ENCODE peak calls at places on chromosomes 12 and 14, in ten cellular contexts. One of them, this sample, is unnamed.

GRCh38 chr12:69435644-69436043 is 34.5 kb upstream of the FRS2 start:
- DNase-seq in T-helper 9 cell: no peak
- DNase-seq in AG09309: peak; percentile 21
- DNase-seq in cardiac fibroblast: peak; percentile 29
- DNase-seq in T follicular helper cell: no peak
- DNase-seq in AG10803: peak; percentile 36
- DNase-seq in posterior cingulate gyrus: no peak
- DNase-seq in SIG-M5: no peak
- DNase-seq in activated CD8-positive, alpha-beta memory T cell treated with anti-CD3 and anti-CD28 coated beads, Interleukin-2, amount 50 U/mL, for 4 hours: no peak
- DNase-seq in tibial nerve: no peak
- DNase-seq in this sample: no peak

GRCh38 chr12:57575771-57576612 is 15.0 kb upstream of the PIP4K2C start:
- DNase-seq in tibial nerve: no peak
- DNase-seq in AG09309: no peak
- DNase-seq in T-helper 9 cell: no peak
- DNase-seq in AG10803: no peak
- DNase-seq in cardiac fibroblast: no peak
- DNase-seq in activated CD8-positive, alpha-beta memory T cell treated with anti-CD3 and anti-CD28 coated beads, Interleukin-2, amount 50 U/mL, for 4 hours: no peak
- DNase-seq in T follicular helper cell: no peak
- DNase-seq in SIG-M5: no peak
- DNase-seq in posterior cingulate gyrus: no peak
- DNase-seq in this sample: no peak

GRCh38 chr14:36477266-36477665 is 42.8 kb downstream of the NKX2-1 start:
- DNase-seq in SIG-M5: no peak
- DNase-seq in tibial nerve: no peak
- DNase-seq in cardiac fibroblast: no peak
- DNase-seq in activated CD8-positive, alpha-beta memory T cell treated with anti-CD3 and anti-CD28 coated beads, Interleukin-2, amount 50 U/mL, for 4 hours: no peak
- DNase-seq in posterior cingulate gyrus: no peak
- DNase-seq in T-helper 9 cell: no peak
- DNase-seq in AG09309: no peak
- DNase-seq in T follicular helper cell: no peak
- DNase-seq in AG10803: no peak
- DNase-seq in this sample: no peak

GRCh38 chr14:31543969-31544799 is 17.0 kb upstream of the NUBPL start:
- DNase-seq in activated CD8-positive, alpha-beta memory T cell treated with anti-CD3 and anti-CD28 coated beads, Interleukin-2, amount 50 U/mL, for 4 hours: no peak
- DNase-seq in SIG-M5: no peak
- DNase-seq in tibial nerve: no peak
- DNase-seq in T-helper 9 cell: no peak
- DNase-seq in AG10803: no peak
- DNase-seq in T follicular helper cell: no peak
- DNase-seq in AG09309: no peak
- DNase-seq in cardiac fibroblast: peak; percentile 32
- DNase-seq in posterior cingulate gyrus: no peak
- DNase-seq in this sample: no peak

GRCh38 chr12:20024194-20024593 is 344.1 kb upstream of the PDE3A start:
- DNase-seq in posterior cingulate gyrus: no peak
- DNase-seq in T-helper 9 cell: no peak
- DNase-seq in cardiac fibroblast: peak; percentile 67
- DNase-seq in tibial nerve: peak; percentile 28
- DNase-seq in T follicular helper cell: no peak
- DNase-seq in AG09309: peak; percentile 39
- DNase-seq in activated CD8-positive, alpha-beta memory T cell treated with anti-CD3 and anti-CD28 coated beads, Interleukin-2, amount 50 U/mL, for 4 hours: no peak
- DNase-seq in AG10803: peak; percentile 59
- DNase-seq in SIG-M5: no peak
- DNase-seq in this sample: no peak

GRCh38 chr12:128661216-128661550 is 162.6 kb downstream of the SLC15A4 start:
- DNase-seq in T follicular helper cell: no peak
- DNase-seq in tibial nerve: no peak
- DNase-seq in AG10803: no peak
- DNase-seq in activated CD8-positive, alpha-beta memory T cell treated with anti-CD3 and anti-CD28 coated beads, Interleukin-2, amount 50 U/mL, for 4 hours: no peak
- DNase-seq in SIG-M5: no peak
- DNase-seq in posterior cingulate gyrus: no peak
- DNase-seq in AG09309: no peak
- DNase-seq in cardiac fibroblast: no peak
- DNase-seq in T-helper 9 cell: no peak
- DNase-seq in this sample: no peak

GRCh38 chr12:100823988-100824387 is 29.4 kb downstream of the ANO4 start:
- DNase-seq in T-helper 9 cell: no peak
- DNase-seq in activated CD8-positive, alpha-beta memory T cell treated with anti-CD3 and anti-CD28 coated beads, Interleukin-2, amount 50 U/mL, for 4 hours: no peak
- DNase-seq in posterior cingulate gyrus: no peak
- DNase-seq in tibial nerve: no peak
- DNase-seq in T follicular helper cell: no peak
- DNase-seq in AG09309: no peak
- DNase-seq in SIG-M5: no peak
- DNase-seq in AG10803: peak; percentile 49
- DNase-seq in cardiac fibroblast: peak; percentile 37
- DNase-seq in this sample: no peak

GRCh38 chr12:74598819-74599218 is 61.2 kb downstream of the ATXN7L3B start:
- DNase-seq in SIG-M5: no peak
- DNase-seq in T follicular helper cell: no peak
- DNase-seq in cardiac fibroblast: peak; percentile 1
- DNase-seq in AG09309: no peak
- DNase-seq in AG10803: no peak
- DNase-seq in T-helper 9 cell: no peak
- DNase-seq in activated CD8-positive, alpha-beta memory T cell treated with anti-CD3 and anti-CD28 coated beads, Interleukin-2, amount 50 U/mL, for 4 hours: no peak
- DNase-seq in tibial nerve: no peak
- DNase-seq in posterior cingulate gyrus: no peak
- DNase-seq in this sample: no peak

GRCh38 chr12:56631790-56632700 is 1.9 kb upstream of the BAZ2A start:
- DNase-seq in T follicular helper cell: no peak
- DNase-seq in SIG-M5: no peak
- DNase-seq in activated CD8-positive, alpha-beta memory T cell treated with anti-CD3 and anti-CD28 coated beads, Interleukin-2, amount 50 U/mL, for 4 hours: peak; percentile 71
- DNase-seq in tibial nerve: peak; percentile 64
- DNase-seq in cardiac fibroblast: peak; percentile 22
- DNase-seq in T-helper 9 cell: peak; percentile 37
- DNase-seq in AG09309: no peak
- DNase-seq in AG10803: no peak
- DNase-seq in posterior cingulate gyrus: peak; percentile 43
- DNase-seq in this sample: peak; percentile 78

GRCh38 chr14:61406670-61407069 is 85.3 kb downstream of the PRKCH start:
- DNase-seq in T follicular helper cell: no peak
- DNase-seq in SIG-M5: no peak
- DNase-seq in AG09309: no peak
- DNase-seq in cardiac fibroblast: no peak
- DNase-seq in T-helper 9 cell: no peak
- DNase-seq in AG10803: no peak
- DNase-seq in posterior cingulate gyrus: no peak
- DNase-seq in activated CD8-positive, alpha-beta memory T cell treated with anti-CD3 and anti-CD28 coated beads, Interleukin-2, amount 50 U/mL, for 4 hours: no peak
- DNase-seq in tibial nerve: no peak
- DNase-seq in this sample: no peak

GRCh38 chr12:5758347-5758746 is 186.7 kb downstream of the ANO2 start:
- DNase-seq in cardiac fibroblast: no peak
- DNase-seq in T-helper 9 cell: no peak
- DNase-seq in tibial nerve: no peak
- DNase-seq in posterior cingulate gyrus: no peak
- DNase-seq in SIG-M5: no peak
- DNase-seq in T follicular helper cell: no peak
- DNase-seq in AG09309: no peak
- DNase-seq in activated CD8-positive, alpha-beta memory T cell treated with anti-CD3 and anti-CD28 coated beads, Interleukin-2, amount 50 U/mL, for 4 hours: no peak
- DNase-seq in AG10803: no peak
- DNase-seq in this sample: no peak

GRCh38 chr14:102258136-102258535 is 46.8 kb downstream of the MOK start:
- DNase-seq in AG09309: no peak
- DNase-seq in T-helper 9 cell: no peak
- DNase-seq in cardiac fibroblast: no peak
- DNase-seq in posterior cingulate gyrus: no peak
- DNase-seq in AG10803: no peak
- DNase-seq in tibial nerve: no peak
- DNase-seq in activated CD8-positive, alpha-beta memory T cell treated with anti-CD3 and anti-CD28 coated beads, Interleukin-2, amount 50 U/mL, for 4 hours: no peak
- DNase-seq in SIG-M5: no peak
- DNase-seq in T follicular helper cell: no peak
- DNase-seq in this sample: no peak

GRCh38 chr12:49990269-49990668 is 17.5 kb downstream of the AQP6 start:
- DNase-seq in cardiac fibroblast: peak; percentile 66
- DNase-seq in AG10803: peak; percentile 30
- DNase-seq in T-helper 9 cell: no peak
- DNase-seq in activated CD8-positive, alpha-beta memory T cell treated with anti-CD3 and anti-CD28 coated beads, Interleukin-2, amount 50 U/mL, for 4 hours: no peak
- DNase-seq in posterior cingulate gyrus: no peak
- DNase-seq in tibial nerve: no peak
- DNase-seq in AG09309: peak; percentile 37
- DNase-seq in T follicular helper cell: no peak
- DNase-seq in SIG-M5: no peak
- DNase-seq in this sample: no peak

GRCh38 chr12:132571598-132571997 is 38.8 kb downstream of the LRCOL1 start:
- DNase-seq in AG09309: no peak
- DNase-seq in AG10803: no peak
- DNase-seq in tibial nerve: no peak
- DNase-seq in T-helper 9 cell: no peak
- DNase-seq in activated CD8-positive, alpha-beta memory T cell treated with anti-CD3 and anti-CD28 coated beads, Interleukin-2, amount 50 U/mL, for 4 hours: no peak
- DNase-seq in T follicular helper cell: no peak
- DNase-seq in posterior cingulate gyrus: no peak
- DNase-seq in SIG-M5: no peak
- DNase-seq in cardiac fibroblast: no peak
- DNase-seq in this sample: no peak

GRCh38 chr12:112466835-112467234 is 48.1 kb downstream of the PTPN11 start:
- DNase-seq in tibial nerve: no peak
- DNase-seq in AG10803: no peak
- DNase-seq in activated CD8-positive, alpha-beta memory T cell treated with anti-CD3 and anti-CD28 coated beads, Interleukin-2, amount 50 U/mL, for 4 hours: no peak
- DNase-seq in T follicular helper cell: no peak
- DNase-seq in cardiac fibroblast: no peak
- DNase-seq in AG09309: no peak
- DNase-seq in SIG-M5: no peak
- DNase-seq in T-helper 9 cell: no peak
- DNase-seq in posterior cingulate gyrus: no peak
- DNase-seq in this sample: no peak

GRCh38 chr12:10672231-10672868 is 1.5 kb downstream of the STYK1 start:
- DNase-seq in posterior cingulate gyrus: no peak
- DNase-seq in AG10803: no peak
- DNase-seq in AG09309: no peak
- DNase-seq in T follicular helper cell: no peak
- DNase-seq in T-helper 9 cell: no peak
- DNase-seq in SIG-M5: no peak
- DNase-seq in cardiac fibroblast: no peak
- DNase-seq in tibial nerve: no peak
- DNase-seq in activated CD8-positive, alpha-beta memory T cell treated with anti-CD3 and anti-CD28 coated beads, Interleukin-2, amount 50 U/mL, for 4 hours: peak; percentile 30
- DNase-seq in this sample: no peak

GRCh38 chr14:55794655-55795583 is 214.9 kb downstream of the KTN1 start:
- DNase-seq in SIG-M5: no peak
- DNase-seq in activated CD8-positive, alpha-beta memory T cell treated with anti-CD3 and anti-CD28 coated beads, Interleukin-2, amount 50 U/mL, for 4 hours: no peak
- DNase-seq in AG10803: no peak
- DNase-seq in posterior cingulate gyrus: no peak
- DNase-seq in AG09309: no peak
- DNase-seq in cardiac fibroblast: peak; percentile 74
- DNase-seq in T-helper 9 cell: no peak
- DNase-seq in T follicular helper cell: no peak
- DNase-seq in tibial nerve: no peak
- DNase-seq in this sample: peak; percentile 30

GRCh38 chr12:13101854-13102375 is 1.6 kb downstream of the GSG1 start:
- DNase-seq in AG10803: no peak
- DNase-seq in posterior cingulate gyrus: no peak
- DNase-seq in T follicular helper cell: no peak
- DNase-seq in tibial nerve: no peak
- DNase-seq in activated CD8-positive, alpha-beta memory T cell treated with anti-CD3 and anti-CD28 coated beads, Interleukin-2, amount 50 U/mL, for 4 hours: no peak
- DNase-seq in SIG-M5: no peak
- DNase-seq in T-helper 9 cell: no peak
- DNase-seq in cardiac fibroblast: peak; percentile 66
- DNase-seq in AG09309: no peak
- DNase-seq in this sample: no peak

GRCh38 chr12:125451408-125451807 is 386.2 kb downstream of the AACS start:
- DNase-seq in T follicular helper cell: no peak
- DNase-seq in cardiac fibroblast: no peak
- DNase-seq in T-helper 9 cell: no peak
- DNase-seq in activated CD8-positive, alpha-beta memory T cell treated with anti-CD3 and anti-CD28 coated beads, Interleukin-2, amount 50 U/mL, for 4 hours: no peak
- DNase-seq in AG10803: no peak
- DNase-seq in posterior cingulate gyrus: no peak
- DNase-seq in tibial nerve: no peak
- DNase-seq in AG09309: no peak
- DNase-seq in SIG-M5: no peak
- DNase-seq in this sample: no peak

GRCh38 chr12:66331016-66331415 is 28.7 kb downstream of the HELB start:
- DNase-seq in T follicular helper cell: no peak
- DNase-seq in posterior cingulate gyrus: no peak
- DNase-seq in SIG-M5: no peak
- DNase-seq in AG10803: no peak
- DNase-seq in cardiac fibroblast: no peak
- DNase-seq in AG09309: no peak
- DNase-seq in T-helper 9 cell: no peak
- DNase-seq in tibial nerve: no peak
- DNase-seq in activated CD8-positive, alpha-beta memory T cell treated with anti-CD3 and anti-CD28 coated beads, Interleukin-2, amount 50 U/mL, for 4 hours: no peak
- DNase-seq in this sample: no peak

GRCh38 chr14:102295301-102295700 is 9.7 kb downstream of the MOK start:
- DNase-seq in tibial nerve: no peak
- DNase-seq in T follicular helper cell: no peak
- DNase-seq in T-helper 9 cell: no peak
- DNase-seq in posterior cingulate gyrus: no peak
- DNase-seq in AG09309: no peak
- DNase-seq in AG10803: peak; percentile 45
- DNase-seq in SIG-M5: no peak
- DNase-seq in cardiac fibroblast: peak; percentile 59
- DNase-seq in activated CD8-positive, alpha-beta memory T cell treated with anti-CD3 and anti-CD28 coated beads, Interleukin-2, amount 50 U/mL, for 4 hours: no peak
- DNase-seq in this sample: no peak

GRCh38 chr12:132222096-132222807 is 78.0 kb downstream of the NOC4L start:
- DNase-seq in activated CD8-positive, alpha-beta memory T cell treated with anti-CD3 and anti-CD28 coated beads, Interleukin-2, amount 50 U/mL, for 4 hours: peak; percentile 36
- DNase-seq in tibial nerve: no peak
- DNase-seq in SIG-M5: peak; percentile 25
- DNase-seq in AG10803: peak; percentile 66
- DNase-seq in posterior cingulate gyrus: no peak
- DNase-seq in T follicular helper cell: peak; percentile 30
- DNase-seq in cardiac fibroblast: peak; percentile 18
- DNase-seq in T-helper 9 cell: peak; percentile 18
- DNase-seq in AG09309: no peak
- DNase-seq in this sample: peak; percentile 40

GRCh38 chr12:22066235-22066765 is 20.3 kb downstream of the CMAS start:
- DNase-seq in posterior cingulate gyrus: no peak
- DNase-seq in SIG-M5: no peak
- DNase-seq in cardiac fibroblast: no peak
- DNase-seq in tibial nerve: no peak
- DNase-seq in T follicular helper cell: no peak
- DNase-seq in AG10803: no peak
- DNase-seq in AG09309: no peak
- DNase-seq in activated CD8-positive, alpha-beta memory T cell treated with anti-CD3 and anti-CD28 coated beads, Interleukin-2, amount 50 U/mL, for 4 hours: no peak
- DNase-seq in T-helper 9 cell: no peak
- DNase-seq in this sample: no peak

GRCh38 chr12:84826925-84827324 is 85.7 kb downstream of the SLC6A15 start:
- DNase-seq in AG09309: no peak
- DNase-seq in posterior cingulate gyrus: no peak
- DNase-seq in T follicular helper cell: no peak
- DNase-seq in AG10803: no peak
- DNase-seq in tibial nerve: no peak
- DNase-seq in cardiac fibroblast: no peak
- DNase-seq in SIG-M5: no peak
- DNase-seq in activated CD8-positive, alpha-beta memory T cell treated with anti-CD3 and anti-CD28 coated beads, Interleukin-2, amount 50 U/mL, for 4 hours: no peak
- DNase-seq in T-helper 9 cell: no peak
- DNase-seq in this sample: no peak

GRCh38 chr12:28057856-28058615 is 85.5 kb upstream of the PTHLH start:
- DNase-seq in posterior cingulate gyrus: no peak
- DNase-seq in cardiac fibroblast: peak; percentile 58
- DNase-seq in AG09309: peak; percentile 68
- DNase-seq in T follicular helper cell: no peak
- DNase-seq in AG10803: no peak
- DNase-seq in T-helper 9 cell: no peak
- DNase-seq in tibial nerve: no peak
- DNase-seq in SIG-M5: no peak
- DNase-seq in activated CD8-positive, alpha-beta memory T cell treated with anti-CD3 and anti-CD28 coated beads, Interleukin-2, amount 50 U/mL, for 4 hours: no peak
- DNase-seq in this sample: no peak

GRCh38 chr12:86600664-86601231 is 344.6 kb upstream of the MGAT4C start:
- DNase-seq in T follicular helper cell: no peak
- DNase-seq in SIG-M5: no peak
- DNase-seq in activated CD8-positive, alpha-beta memory T cell treated with anti-CD3 and anti-CD28 coated beads, Interleukin-2, amount 50 U/mL, for 4 hours: peak; percentile 11
- DNase-seq in AG10803: no peak
- DNase-seq in AG09309: no peak
- DNase-seq in T-helper 9 cell: no peak
- DNase-seq in posterior cingulate gyrus: no peak
- DNase-seq in tibial nerve: no peak
- DNase-seq in cardiac fibroblast: no peak
- DNase-seq in this sample: no peak

GRCh38 chr12:57904848-57905811 is 36.2 kb upstream of the ATP23 start:
- DNase-seq in AG09309: no peak
- DNase-seq in SIG-M5: peak; percentile 47
- DNase-seq in tibial nerve: peak; percentile 91
- DNase-seq in activated CD8-positive, alpha-beta memory T cell treated with anti-CD3 and anti-CD28 coated beads, Interleukin-2, amount 50 U/mL, for 4 hours: peak; percentile 85
- DNase-seq in T-helper 9 cell: peak; percentile 78
- DNase-seq in T follicular helper cell: peak; percentile 76
- DNase-seq in cardiac fibroblast: peak; percentile 92
- DNase-seq in posterior cingulate gyrus: peak; percentile 79
- DNase-seq in AG10803: peak; percentile 83
- DNase-seq in this sample: peak; percentile 95

GRCh38 chr12:117854339-117855012 is 114.3 kb downstream of the KSR2 start:
- DNase-seq in AG10803: peak; percentile 28
- DNase-seq in T follicular helper cell: no peak
- DNase-seq in tibial nerve: no peak
- DNase-seq in activated CD8-positive, alpha-beta memory T cell treated with anti-CD3 and anti-CD28 coated beads, Interleukin-2, amount 50 U/mL, for 4 hours: peak; percentile 19
- DNase-seq in posterior cingulate gyrus: peak; percentile 38
- DNase-seq in cardiac fibroblast: peak; percentile 58
- DNase-seq in SIG-M5: no peak
- DNase-seq in AG09309: no peak
- DNase-seq in T-helper 9 cell: peak; percentile 20
- DNase-seq in this sample: peak; percentile 82